ENCODE peak calls at places on chromosomes 16 and 17, in four cellular contexts. D is GM12878, B is HCT116, Z is IMR-90. P is an unnamed sample.

GRCh38 chr16:49546735-49547134 is 173.1 kb downstream of the C16orf78 start:
- DNase-seq in B (no peak), Z (no peak), D (no peak), P (no peak)

GRCh38 chr17:67442787-67443624 is 65.9 kb downstream of the PITPNC1 start:
- DNase-seq in Z (no peak), D (no peak), B (no peak), P (no peak)

GRCh38 chr17:79205688-79206205 is 131.1 kb downstream of the ENGASE start:
- DNase-seq in Z (no peak), D (no peak), B (no peak), P (no peak)

GRCh38 chr16:14300631-14301149 is 229.6 kb downstream of the MRTFB start:
- DNase-seq in D (no peak), Z (peak; percentile 85), B (peak; percentile 71), P (peak; percentile 91)

GRCh38 chr17:64084086-64084939 is 45.6 kb downstream of the ERN1 start:
- DNase-seq in Z (peak; percentile 43), B (no peak), D (no peak), P (peak; percentile 75)

GRCh38 chr16:66881014-66881417 is 701 bp downstream of the PDP2 start:
- DNase-seq in B (no peak), D (no peak), Z (no peak), P (no peak)

GRCh38 chr17:49454050-49454449 is 39.4 kb upstream of the PHB1 start:
- DNase-seq in D (no peak), B (peak; percentile 27), Z (peak; percentile 29), P (no peak)

GRCh38 chr17:39209317-39210092 is 9.4 kb downstream of the RPL19 start:
- DNase-seq in Z (peak; percentile 69), D (no peak), B (no peak), P (no peak)

GRCh38 chr17:81328925-81329278 is 33.8 kb upstream of the SLC38A10 start:
- DNase-seq in B (no peak), Z (no peak), D (no peak), P (peak; percentile 55)

GRCh38 chr16:986411-986810 is 4.8 kb downstream of the SOX8 start:
- DNase-seq in Z (no peak), B (no peak), D (no peak), P (no peak)

GRCh38 chr16:31476305-31477219 is 4.6 kb downstream of the TGFB1I1 start:
- DNase-seq in Z (no peak), D (no peak), B (no peak), P (no peak)

GRCh38 chr17:28563475-28563874 is 7.8 kb downstream of the PIGS start:
- DNase-seq in Z (peak; percentile 60), D (no peak), B (no peak), P (peak; percentile 60)

GRCh38 chr17:32742686-32743538 is 134.0 kb downstream of the MYO1D start:
- DNase-seq in B (no peak), D (no peak), Z (no peak), P (no peak)

GRCh38 chr16:84043486-84044107 is 1.0 kb upstream of the SLC38A8 start:
- DNase-seq in Z (peak; percentile 18), B (no peak), D (no peak), P (no peak)

GRCh38 chr17:59851431-59852375 is 41.0 kb downstream of the TUBD1 start:
- DNase-seq in Z (peak; percentile 99), B (no peak), D (no peak), P (no peak)

GRCh38 chr16:80100846-80101451 is 439.8 kb upstream of the DYNLRB2 start:
- DNase-seq in B (no peak), Z (no peak), D (no peak), P (no peak)

GRCh38 chr17:19374136-19374535 is 4.2 kb upstream of the MAPK7 start:
- DNase-seq in B (no peak), Z (no peak), D (no peak), P (no peak)

GRCh38 chr16:17448640-17449638 is 21.8 kb downstream of the XYLT1 start:
- DNase-seq in B (no peak), Z (no peak), D (no peak), P (no peak)

GRCh38 chr16:50025544-50025931 is 513 bp downstream of the CNEP1R1 start:
- DNase-seq in Z (no peak), B (no peak), D (no peak), P (no peak)

GRCh38 chr16:84595052-84595481 is 22.8 kb downstream of the COTL1 start:
- DNase-seq in D (no peak), Z (no peak), B (no peak), P (no peak)

GRCh38 chr17:8189711-8190477 is at the start of gene BORCS6:
- DNase-seq in D (peak; percentile 94), B (peak; percentile 96), Z (peak; percentile 98), P (peak; percentile 97)

GRCh38 chr16:78675312-78675711 is 575.9 kb downstream of the WWOX start:
- DNase-seq in D (no peak), Z (peak; percentile 7), B (no peak), P (no peak)

GRCh38 chr17:35185849-35186248 is 8.3 kb downstream of the SLC35G3 start:
- DNase-seq in Z (no peak), B (no peak), D (peak; percentile 25), P (no peak)

GRCh38 chr16:66515543-66516171 is 34.3 kb downstream of the TK2 start:
- DNase-seq in B (no peak), D (no peak), Z (peak; percentile 37), P (peak; percentile 81)

GRCh38 chr16:71255721-71256120 is 25.2 kb upstream of the HYDIN start:
- DNase-seq in B (no peak), D (no peak), Z (no peak), P (no peak)
- TF ChIP-seq RAD21 in B (no peak), D (no peak), Z (no peak), P (no peak)

DNA sequence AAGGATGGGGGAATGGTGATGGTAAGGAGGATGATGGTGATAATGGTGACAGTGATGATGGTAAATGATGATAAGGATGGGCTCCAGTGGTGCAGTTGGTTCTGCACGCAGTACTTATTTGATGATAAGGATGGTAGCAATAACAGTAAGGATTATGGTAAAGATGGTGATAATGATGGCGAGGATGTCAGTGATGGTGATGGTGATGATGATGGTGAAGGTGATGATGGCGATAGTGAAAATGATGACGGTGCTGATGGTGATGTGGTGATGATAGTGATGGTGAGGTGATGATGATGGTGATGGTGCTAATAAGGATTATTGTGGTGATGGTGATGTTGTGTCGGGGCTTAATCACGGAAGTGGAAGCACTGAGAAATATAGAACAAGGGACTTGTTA is 103.7 kb downstream of the C16orf95 start:
- DNase-seq in Z (no peak), B (no peak), D (no peak), P (no peak)
- H3K4me2 ChIP-seq in Z (no peak overlapping the region), B (no peak overlapping the region), D (no peak overlapping the region), P (no peak overlapping the region)

GRCh38 chr17:82737981-82738877 is 2.8 kb downstream of the FN3K start:
- DNase-seq in D (no peak), Z (peak; percentile 27), B (no peak), P (no peak)

GRCh38 chr17:82745524-82745923 is 6.3 kb upstream of the TBCD start:
- DNase-seq in D (no peak), Z (no peak), B (no peak), P (no peak)

GRCh38 chr17:82743344-82744219 is 8.2 kb downstream of the FN3K start:
- DNase-seq in Z (no peak), B (no peak), D (no peak), P (no peak)

GRCh38 chr17:82736511-82737185 is 1.2 kb downstream of the FN3K start:
- DNase-seq in D (no peak), B (no peak), Z (no peak), P (no peak)

DNA sequence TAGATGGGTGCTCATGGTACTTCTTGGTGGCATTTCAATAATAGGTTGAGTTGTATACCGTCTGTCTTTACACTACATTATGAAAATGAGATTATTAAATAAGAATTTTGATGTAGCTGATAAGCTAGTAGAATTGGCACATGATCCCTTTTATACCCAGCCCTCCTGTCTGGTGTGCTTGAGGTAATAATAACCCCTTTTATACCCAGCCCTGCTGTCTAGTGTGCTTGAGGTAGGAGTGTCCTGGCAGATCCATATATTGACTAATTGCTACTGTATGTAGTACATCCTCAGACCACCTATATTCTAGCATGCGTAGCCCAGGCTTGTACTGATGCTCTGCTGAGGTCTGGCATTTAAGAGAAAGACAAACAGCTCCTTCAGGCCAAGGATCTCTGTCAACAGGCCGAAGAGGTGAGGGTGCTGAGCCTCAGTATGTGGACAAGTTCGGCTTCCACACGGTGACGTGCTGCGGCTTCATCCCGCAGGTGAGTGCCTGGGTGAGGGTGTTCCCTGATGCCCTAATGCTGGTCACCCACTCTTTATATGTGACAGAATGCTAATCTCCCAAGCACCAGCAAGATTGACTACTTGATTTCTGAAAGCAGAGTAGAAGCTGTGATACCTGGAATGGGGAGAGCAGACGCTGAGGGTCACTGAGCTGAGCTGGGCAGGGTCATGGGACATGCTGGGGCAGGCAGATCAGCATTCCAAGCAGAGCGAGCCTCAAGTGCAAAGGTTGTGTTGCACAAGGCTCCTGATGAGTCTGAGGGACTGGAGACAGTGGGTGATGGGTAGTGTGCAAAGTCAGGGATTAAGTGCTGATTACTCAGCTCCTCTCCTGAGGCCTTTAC is 5.7 kb downstream of the FN3K start:
- DNase-seq in B (no peak), D (no peak), Z (no peak), P (no peak)
- TF ChIP-seq RAD21 in B (no peak), D (no peak), Z (no peak), P (no peak)

GRCh38 chr16:89624775-89625761 is 11.6 kb downstream of the DPEP1 start:
- DNase-seq in Z (no peak), D (no peak), B (no peak), P (no peak)
- H3K4me2 ChIP-seq in Z (no peak overlapping the region), D (no peak overlapping the region), B (no peak overlapping the region), P (no peak overlapping the region)

P was measured in A549.